ENCODE peak calls at places on chromosomes 2 and 18, in six cellular contexts. K is PC-9; H is CD8-positive, alpha-beta T cell; F is tibial artery; Y is GM23338; S is adipocyte. D is an unnamed sample. For H3K4me1, the result is how much of the 10 kb centered on the place peaks cover.

GRCh38 chr2:62344472-62344871 is 148.6 kb downstream of the B3GNT2 start:
- DNase-seq in K (no peak), H (no peak), F (no peak), Y (no peak), S (no peak), D (no peak)

GRCh38 chr2:17894005-17894404 is 15.5 kb downstream of the KCNS3 start:
- DNase-seq in K (no peak), H (no peak), F (no peak), Y (no peak), S (no peak), D (no peak)

GRCh38 chr2:64189167-64189566 is 44.9 kb upstream of the PELI1 start:
- DNase-seq in K (no peak), H (no peak), F (no peak), Y (peak), S (no peak), D (no peak)

GRCh38 chr2:56009758-56010534 is 86.4 kb upstream of the EFEMP1 start:
- DNase-seq in K (peak), H (no peak), F (no peak), Y (peak), S (peak), D (no peak)

GRCh38 chr18:13450289-13451207 is 232.0 kb downstream of the LDLRAD4 start:
- DNase-seq in K (no peak), H (no peak), F (no peak), Y (no peak), S (no peak), D (peak)

GRCh38 chr2:88765154-88765948 is 73.9 kb downstream of the RPIA start:
- DNase-seq in K (no peak), H (no peak), F (no peak), Y (peak), S (peak), D (no peak)

GRCh38 chr2:29655391-29656086 is 265.8 kb downstream of the ALK start:
- DNase-seq in K (no peak), H (no peak), F (no peak), Y (no peak), S (peak), D (no peak)

GRCh38 chr2:10028988-10029874 is 14.1 kb upstream of the KLF11 start:
- DNase-seq in K (no peak), H (no peak), F (peak), Y (peak), S (no peak), D (no peak)

GRCh38 chr2:134739879-134740301 is 21.1 kb upstream of the TMEM163 start:
- DNase-seq in K (no peak), H (no peak), F (peak), Y (no peak), S (no peak), D (no peak)

GRCh38 chr2:196957442-196957841 is 30.9 kb upstream of the PGAP1 start:
- DNase-seq in K (no peak), H (no peak), F (no peak), Y (no peak), S (no peak), D (no peak)

GRCh38 chr2:146370821-146371220 is 1474.0 kb upstream of the ACVR2A start:
- DNase-seq in K (no peak), H (no peak), F (no peak), Y (no peak), S (peak), D (no peak)

GRCh38 chr2:241329669-241330615 is 14.2 kb downstream of the SEPTIN2 start:
- DNase-seq in K (no peak), H (no peak), F (no peak), Y (no peak), S (no peak), D (no peak)

GRCh38 chr18:33560686-33561370 is 17.2 kb upstream of the ASXL3 start:
- DNase-seq in K (no peak), H (no peak), F (no peak), Y (peak), S (peak), D (no peak)

GRCh38 chr2:217445726-217446125 is 557.1 kb downstream of the TNS1 start:
- DNase-seq in K (no peak), H (no peak), F (no peak), Y (no peak), S (no peak), D (no peak)

GRCh38 chr2:59786684-59787083 is 766.8 kb downstream of the BCL11A start:
- DNase-seq in K (no peak), H (no peak), F (no peak), Y (no peak), S (no peak), D (no peak)

GRCh38 chr2:66683599-66683998 is 248.7 kb downstream of the MEIS1 start:
- DNase-seq in K (no peak), H (no peak), F (no peak), Y (no peak), S (no peak), D (no peak)

GRCh38 chr18:12639990-12640880 is 17.7 kb downstream of the SPIRE1 start:
- DNase-seq in K (no peak), H (no peak), F (no peak), Y (no peak), S (peak), D (no peak)

GRCh38 chr18:22900558-22901183 is 32.5 kb upstream of the RBBP8 start:
- DNase-seq in K (no peak), H (no peak), F (no peak), Y (no peak), S (peak), D (no peak)

GRCh38 chr2:189327879-189328351 is 113.4 kb upstream of the WDR75 start:
- DNase-seq in K (no peak), H (no peak), F (no peak), Y (no peak), S (peak), D (no peak)

DNA sequence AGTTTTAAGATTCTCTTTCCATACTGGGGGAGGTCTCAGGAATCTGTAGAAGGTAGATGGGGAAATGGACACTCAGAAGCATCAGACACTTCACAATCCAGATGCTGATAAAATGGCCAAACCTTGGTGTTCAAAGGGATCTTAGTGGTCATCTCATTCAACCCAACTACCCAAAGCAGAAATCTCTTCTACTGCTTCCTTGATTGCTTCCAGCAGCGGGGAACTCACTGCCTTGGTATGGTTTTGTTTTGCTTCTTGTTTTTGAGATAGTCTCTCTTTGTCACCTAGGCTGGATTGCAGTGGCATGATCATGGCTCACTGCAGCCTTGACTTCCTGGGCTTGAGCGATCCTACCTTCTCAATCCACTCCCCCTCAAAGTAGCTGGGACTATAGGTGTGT is 39.3 kb upstream of the PTMA start:
- DNase-seq in K (no peak), H (no peak), F (no peak), Y (no peak), S (no peak), D (no peak)
- H3K4me1 ChIP-seq in K (half or more), H (under half), F (under half), Y (under half), S (under half), D (under half)

GRCh38 chr18:3247243-3248061 is at the start of gene MYL12A:
- DNase-seq in K (peak), H (peak), F (peak), Y (peak), S (peak), D (peak)
- H3K4me1 ChIP-seq in K (under half), H (under half), F (under half), Y (under half), S (under half), D (under half)

GRCh38 chr2:73985318-73986084 is 791 bp downstream of the TET3 start:
- DNase-seq in K (no peak), H (no peak), F (peak), Y (peak), S (peak), D (no peak)

GRCh38 chr2:73984922-73985317 is 210 bp downstream of the TET3 start:
- DNase-seq in K (no peak), H (peak), F (no peak), Y (peak), S (peak), D (no peak)

GRCh38 chr2:73987109-73987947 is 2.6 kb downstream of the TET3 start:
- DNase-seq in K (no peak), H (no peak), F (no peak), Y (peak), S (no peak), D (no peak)

GRCh38 chr2:73984203-73984921 is at the start of gene TET3:
- DNase-seq in K (no peak), H (no peak), F (no peak), Y (peak), S (peak), D (peak)

GRCh38 chr2:73986085-73986680 is 1.5 kb downstream of the TET3 start:
- DNase-seq in K (no peak), H (no peak), F (no peak), Y (no peak), S (no peak), D (no peak)
- H3K4me1 ChIP-seq in K (half or more), H (half or more), F (under half), Y (half or more), S (under half), D (under half)

GRCh38 chr2:179239194-179239593 is 25.4 kb downstream of the SESTD1 start:
- DNase-seq in K (peak), H (no peak), F (no peak), Y (no peak), S (no peak), D (no peak)

GRCh38 chr2:179243046-179243445 is 21.6 kb downstream of the SESTD1 start:
- DNase-seq in K (peak), H (no peak), F (no peak), Y (no peak), S (no peak), D (no peak)

GRCh38 chr2:179239838-179240237 is 24.8 kb downstream of the SESTD1 start:
- DNase-seq in K (no peak), H (no peak), F (no peak), Y (no peak), S (no peak), D (no peak)

GRCh38 chr2:179238027-179238426 is 26.6 kb downstream of the SESTD1 start:
- DNase-seq in K (no peak), H (no peak), F (no peak), Y (no peak), S (no peak), D (no peak)

GRCh38 chr2:179240481-179241451 is 23.9 kb downstream of the SESTD1 start:
- DNase-seq in K (no peak), H (no peak), F (no peak), Y (peak), S (no peak), D (no peak)
- H3K4me1 ChIP-seq in K (half or more), H (under half), F (under half), Y (under half), S (under half), D (under half)